ENCODE peak calls at places on chromosome 4, in four cellular contexts. One of them, this sample, is unnamed.

GRCh38 chr4:168524897-168525296 is 28.0 kb downstream of the PALLD start:
- DNase-seq in HL-60: no peak
- DNase-seq in HFF-Myc: no peak
- DNase-seq in spleen: no peak
- DNase-seq in this sample: no peak

GRCh38 chr4:159105063-159105414 is 2.2 kb downstream of the RAPGEF2 start:
- DNase-seq in HFF-Myc: no peak
- DNase-seq in HL-60: no peak
- DNase-seq in spleen: no peak
- DNase-seq in this sample: no peak

GRCh38 chr4:134089885-134090284 is 111.7 kb downstream of the PABPC4L start:
- DNase-seq in spleen: no peak
- DNase-seq in HL-60: no peak
- DNase-seq in HFF-Myc: no peak
- DNase-seq in this sample: no peak

GRCh38 chr4:75512336-75513211 is 1.6 kb downstream of the RCHY1 start:
- DNase-seq in spleen: no peak
- DNase-seq in HL-60: peak
- DNase-seq in HFF-Myc: no peak
- DNase-seq in this sample: no peak

GRCh38 chr4:183909187-183909586 is 4.1 kb downstream of the STOX2 start:
- DNase-seq in HFF-Myc: no peak
- DNase-seq in spleen: no peak
- DNase-seq in HL-60: no peak
- DNase-seq in this sample: no peak

GRCh38 chr4:79209822-79210635 is 115.8 kb downstream of the NAA11 start:
- DNase-seq in HFF-Myc: no peak
- DNase-seq in spleen: peak
- DNase-seq in HL-60: peak
- DNase-seq in this sample: peak

GRCh38 chr4:132956951-132957350 is 192.1 kb upstream of the PCDH10 start:
- DNase-seq in HL-60: no peak
- DNase-seq in spleen: no peak
- DNase-seq in HFF-Myc: no peak
- DNase-seq in this sample: no peak

GRCh38 chr4:80112236-80112635 is 39.2 kb upstream of the ANTXR2 start:
- DNase-seq in spleen: no peak
- DNase-seq in HFF-Myc: peak
- DNase-seq in HL-60: no peak
- DNase-seq in this sample: no peak

GRCh38 chr4:158490629-158491028 is 31.1 kb upstream of the RXFP1 start:
- DNase-seq in HL-60: no peak
- DNase-seq in spleen: no peak
- DNase-seq in HFF-Myc: no peak
- DNase-seq in this sample: no peak